ENCODE peak calls at places on chromosome 6, in eight cellular contexts. X is breast epithelium, Z is adrenal gland, H is astrocyte of the spinal cord, I is kidney epithelial cell, V is chondrocyte, M is mammary epithelial cell, T is cardiac muscle cell. Q is an unnamed sample.

GRCh38 chr6:109998159-109998785 is 20.2 kb downstream of the GPR6 start:
- DNase-seq in I (no peak), Z (no peak), V (no peak), X (no peak), H (no peak), M (no peak), T (peak), Q (no peak)

GRCh38 chr6:113047932-113048331 is 700.8 kb downstream of the RFPL4B start:
- DNase-seq in H (no peak), Z (no peak), X (no peak), V (no peak), I (no peak), M (no peak), T (no peak), Q (no peak)

GRCh38 chr6:13485923-13486557 is 1.4 kb downstream of the GFOD1 start:
- DNase-seq in M (peak), Z (no peak), T (peak), X (no peak), I (no peak), H (peak), V (no peak), Q (peak)

GRCh38 chr6:32610897-32611296 is 21.2 kb upstream of the HLA-DRB1 start:
- DNase-seq in H (no peak), T (no peak), Z (no peak), I (no peak), X (no peak), M (no peak), V (no peak), Q (no peak)

GRCh38 chr6:22296936-22297335 is at the start of gene PRL:
- DNase-seq in H (no peak), V (no peak), T (no peak), M (no peak), I (no peak), X (no peak), Z (no peak), Q (no peak)

GRCh38 chr6:151068761-151069312 is 170.9 kb upstream of the AKAP12 start:
- DNase-seq in T (no peak), X (no peak), V (no peak), I (no peak), Z (no peak), H (peak), M (peak), Q (no peak)

GRCh38 chr6:32882879-32883250 is 28.9 kb downstream of the PSMB9 start:
- DNase-seq in X (no peak), V (no peak), H (no peak), I (peak), T (no peak), Z (no peak), M (peak), Q (no peak)

GRCh38 chr6:67630146-67630545 is 1004.9 kb upstream of the ADGRB3 start:
- DNase-seq in M (no peak), X (no peak), H (peak), T (no peak), I (peak), V (no peak), Z (no peak), Q (no peak)

GRCh38 chr6:10989587-10989986 is 54.5 kb downstream of the ELOVL2 start:
- DNase-seq in V (no peak), T (no peak), X (no peak), I (no peak), M (no peak), H (no peak), Z (no peak), Q (no peak)

GRCh38 chr6:170026272-170027110 is 264.4 kb downstream of the DLL1 start:
- DNase-seq in H (no peak), M (peak), T (no peak), I (peak), X (peak), V (no peak), Z (no peak), Q (no peak)

GRCh38 chr6:7721654-7722053 is 4.2 kb upstream of the BMP6 start:
- DNase-seq in Z (no peak), I (no peak), H (peak), M (peak), X (no peak), V (no peak), T (no peak), Q (no peak)
- TF ChIP-seq CTCF in Z (peak), I (no peak), H (peak), M (peak), X (no peak), V (peak), T (peak), Q (peak)

GRCh38 chr6:35521235-35521634 is 8.5 kb upstream of the TULP1 start:
- DNase-seq in M (no peak), X (no peak), H (no peak), T (no peak), Z (no peak), I (no peak), V (no peak), Q (no peak)
- TF ChIP-seq CTCF in M (no peak), X (no peak), H (no peak), T (no peak), Z (no peak), I (no peak), V (no peak), Q (no peak)

DNA sequence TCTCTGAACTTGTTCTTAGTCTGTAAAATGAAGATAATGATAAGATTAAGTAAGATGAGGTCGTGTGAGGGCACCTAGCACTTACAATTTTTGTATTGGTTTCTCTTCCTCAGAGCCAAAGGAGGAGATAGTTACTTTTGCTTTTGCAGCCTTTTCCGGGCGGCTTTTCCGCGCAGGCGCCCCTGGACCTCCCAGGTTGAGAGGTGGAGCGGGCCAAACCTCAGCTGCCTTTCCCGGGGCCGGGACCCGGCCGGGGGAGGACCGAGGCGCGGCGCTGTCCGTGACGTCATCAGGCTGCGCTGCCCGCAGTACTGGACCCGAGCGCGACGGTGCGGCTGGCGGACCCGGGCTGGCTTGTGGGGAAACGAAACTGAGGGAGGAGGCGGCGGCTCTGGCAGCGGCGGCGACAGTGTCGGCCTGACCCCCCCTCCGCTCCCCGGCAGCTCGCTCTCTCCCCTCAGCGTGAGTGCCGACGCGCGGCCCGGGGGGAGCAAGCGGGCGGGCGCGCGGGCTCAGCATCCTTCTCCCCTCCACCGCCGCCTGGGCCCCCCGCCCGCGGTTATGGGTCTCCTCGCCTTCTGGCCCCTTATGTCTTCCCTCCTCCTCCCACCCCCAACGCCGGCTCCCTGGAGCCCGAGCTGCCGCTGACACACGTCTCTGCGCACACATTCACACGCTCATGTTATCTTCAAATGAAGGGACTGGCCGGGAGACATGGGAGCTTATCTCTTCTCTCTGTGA is at the start of gene CMTR1:
- DNase-seq in X (peak), V (peak), M (peak), T (peak), Z (peak), H (peak), I (peak), Q (peak)
- TF ChIP-seq CTCF in X (no peak), V (no peak), M (no peak), T (no peak), Z (no peak), H (no peak), I (no peak), Q (no peak)

GRCh38 chr6:52663935-52664184 is 7.1 kb upstream of the TMEM14A start:
- DNase-seq in I (no peak), Z (no peak), V (no peak), T (no peak), X (no peak), H (no peak), M (no peak), Q (no peak)
- TF ChIP-seq CTCF in I (no peak), Z (no peak), V (peak), T (no peak), X (no peak), H (no peak), M (no peak), Q (no peak)

GRCh38 chr6:127190552-127190951 is 72.1 kb downstream of the RSPO3 start:
- DNase-seq in X (no peak), Z (no peak), V (no peak), I (no peak), M (no peak), T (peak), H (peak), Q (peak)
- TF ChIP-seq CTCF in X (no peak), Z (peak), V (peak), I (peak), M (peak), T (peak), H (peak), Q (peak)

DNA sequence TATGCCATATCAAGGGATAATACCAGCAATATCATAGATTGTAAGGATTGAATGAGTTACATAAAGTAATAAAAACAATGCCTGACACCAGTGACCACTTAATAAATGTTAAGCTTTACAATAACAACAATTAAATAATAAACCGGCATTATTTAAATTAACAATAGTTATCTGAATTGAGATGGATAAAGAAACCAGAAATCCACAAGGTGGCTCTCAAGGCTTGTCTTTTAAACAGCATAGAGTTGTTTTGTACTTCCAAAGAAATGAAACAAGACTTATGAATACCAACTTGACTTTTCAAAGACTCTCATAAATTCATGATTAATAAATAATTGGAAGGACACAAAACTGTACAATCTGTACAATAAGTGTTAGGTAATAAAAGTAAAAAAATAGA is 203.1 kb downstream of the ASCC3 start:
- DNase-seq in I (no peak), V (no peak), T (no peak), H (peak), X (no peak), M (no peak), Z (no peak), Q (no peak)
- TF ChIP-seq CTCF in I (peak), V (peak), T (no peak), H (no peak), X (no peak), M (no peak), Z (no peak), Q (no peak)

GRCh38 chr6:154509421-154510143 is 903 bp downstream of the CNKSR3 start:
- DNase-seq in Z (peak), X (peak), T (peak), M (peak), H (peak), V (no peak), I (no peak), Q (peak)
- TF ChIP-seq CTCF in Z (no peak), X (no peak), T (no peak), M (no peak), H (no peak), V (no peak), I (no peak), Q (no peak)

DNA sequence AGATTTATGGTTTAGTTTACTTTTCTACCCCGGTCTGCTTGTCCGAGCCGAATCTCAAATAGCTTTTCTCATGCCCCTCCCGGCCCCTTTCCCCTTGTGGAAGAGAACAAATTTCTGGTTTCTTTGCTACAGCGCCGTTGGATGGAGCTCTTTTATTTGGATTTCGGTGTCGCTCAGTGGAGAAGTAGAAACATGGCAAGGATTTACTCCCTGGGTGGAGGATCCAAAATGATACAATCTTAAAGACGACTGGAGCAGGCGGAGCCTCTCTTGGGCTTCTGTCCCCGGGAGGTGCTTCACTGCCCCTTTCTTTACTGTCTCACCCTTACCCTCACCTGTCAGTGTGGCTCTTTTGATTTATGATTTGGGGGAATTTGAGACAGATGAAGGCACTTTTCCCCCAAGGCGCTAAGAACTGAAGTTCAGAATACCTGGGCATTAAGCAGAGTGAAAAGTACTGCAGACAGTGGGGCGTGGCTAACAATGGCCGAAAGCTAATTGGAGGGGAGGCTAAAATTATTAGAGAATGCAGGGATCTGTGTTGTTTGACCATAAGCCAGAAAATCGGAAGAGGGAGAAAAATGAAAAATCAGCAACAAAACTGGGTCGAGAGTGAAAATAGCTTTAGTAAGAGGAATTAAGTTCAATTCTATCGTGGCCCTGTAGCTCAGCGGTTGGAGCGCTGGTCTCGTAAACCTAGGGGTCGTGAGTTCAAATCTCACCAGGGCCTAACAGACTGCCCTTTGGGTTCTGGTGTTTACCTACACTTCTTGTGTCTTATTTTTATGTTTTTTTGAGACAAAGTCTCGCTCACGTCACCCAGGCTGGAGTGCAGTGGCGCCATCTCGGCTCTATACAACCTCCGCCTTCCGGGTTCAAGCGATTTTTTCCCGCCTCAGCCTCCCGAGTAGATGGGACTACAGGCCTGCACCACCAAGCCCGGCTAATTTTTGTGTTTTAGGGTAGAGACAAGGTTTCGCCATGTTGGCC is 145.1 kb upstream of the ZNF184 start:
- DNase-seq in Z (no peak), X (no peak), T (peak), H (peak), V (no peak), M (peak), I (no peak), Q (peak)
- TF ChIP-seq CTCF in Z (no peak), X (no peak), T (peak), H (no peak), V (peak), M (no peak), I (no peak), Q (no peak)